ENCODE peak calls at places on chromosomes 13 and 19, in four cellular contexts. One of them, this sample, is unnamed.

GRCh38 chr13:64054306-64054705 is 2638.7 kb upstream of the PCDH20 start:
- DNase-seq in K562: no peak
- DNase-seq in HepG2: no peak
- DNase-seq in H1: no peak
- DNase-seq in this sample: peak

GRCh38 chr13:43608400-43609137 is 178.2 kb downstream of the ENOX1 start:
- DNase-seq in K562: no peak
- DNase-seq in HepG2: no peak
- DNase-seq in H1: no peak
- DNase-seq in this sample: no peak

GRCh38 chr13:32592082-32592481 is 5.8 kb downstream of the PDS5B start:
- DNase-seq in K562: no peak
- DNase-seq in HepG2: no peak
- DNase-seq in H1: no peak
- DNase-seq in this sample: no peak

GRCh38 chr13:85589021-85589420 is 210.2 kb downstream of the SLITRK6 start:
- DNase-seq in K562: no peak
- DNase-seq in HepG2: no peak
- DNase-seq in H1: no peak
- DNase-seq in this sample: no peak

GRCh38 chr19:31378404-31378803 is 29.2 kb upstream of the TSHZ3 start:
- DNase-seq in K562: no peak
- DNase-seq in HepG2: peak
- DNase-seq in H1: no peak
- DNase-seq in this sample: no peak

GRCh38 chr19:4474504-4475136 is 2.5 kb downstream of the HDGFL2 start:
- DNase-seq in K562: peak
- DNase-seq in HepG2: no peak
- DNase-seq in H1: peak
- DNase-seq in this sample: peak

GRCh38 chr19:30017172-30017571 is 75.1 kb downstream of the URI1 start:
- DNase-seq in K562: no peak
- DNase-seq in HepG2: no peak
- DNase-seq in H1: no peak
- DNase-seq in this sample: no peak

GRCh38 chr19:58181902-58182576 is 822 bp upstream of the ZNF274 start:
- DNase-seq in K562: peak
- DNase-seq in HepG2: peak
- DNase-seq in H1: peak
- DNase-seq in this sample: peak

GRCh38 chr13:38535271-38535670 is 151.6 kb upstream of the FREM2 start:
- DNase-seq in K562: no peak
- DNase-seq in HepG2: no peak
- DNase-seq in H1: no peak
- DNase-seq in this sample: no peak

GRCh38 chr19:19595171-19595701 is 23.3 kb downstream of the PBX4 start:
- DNase-seq in K562: no peak
- DNase-seq in HepG2: no peak
- DNase-seq in H1: no peak
- DNase-seq in this sample: no peak

GRCh38 chr13:42925626-42926025 is 66.4 kb downstream of the EPSTI1 start:
- DNase-seq in K562: no peak
- DNase-seq in HepG2: no peak
- DNase-seq in H1: no peak
- DNase-seq in this sample: no peak

GRCh38 chr13:32840113-32840512 is 176.1 kb upstream of the KL start:
- DNase-seq in K562: no peak
- DNase-seq in HepG2: no peak
- DNase-seq in H1: peak
- DNase-seq in this sample: no peak

GRCh38 chr13:35283856-35284255 is 192.6 kb downstream of the MAB21L1 start:
- DNase-seq in K562: no peak
- DNase-seq in HepG2: peak
- DNase-seq in H1: no peak
- DNase-seq in this sample: peak

GRCh38 chr13:109874921-109875454 is 88.6 kb upstream of the IRS2 start:
- DNase-seq in K562: no peak
- DNase-seq in HepG2: no peak
- DNase-seq in H1: no peak
- DNase-seq in this sample: no peak

GRCh38 chr19:6276447-6276846 is 3.3 kb downstream of the MLLT1 start:
- DNase-seq in K562: peak
- DNase-seq in HepG2: no peak
- DNase-seq in H1: no peak
- DNase-seq in this sample: peak

GRCh38 chr13:110173247-110173818 is 133.6 kb downstream of the COL4A1 start:
- DNase-seq in K562: no peak
- DNase-seq in HepG2: no peak
- DNase-seq in H1: no peak
- DNase-seq in this sample: no peak

GRCh38 chr13:99800951-99801350 is 170.6 kb downstream of the ZIC5 start:
- DNase-seq in K562: no peak
- DNase-seq in HepG2: no peak
- DNase-seq in H1: no peak
- DNase-seq in this sample: no peak

GRCh38 chr19:37007587-37008220 is 70.5 kb upstream of the ZNF420 start:
- DNase-seq in K562: peak
- DNase-seq in HepG2: no peak
- DNase-seq in H1: no peak
- DNase-seq in this sample: no peak

GRCh38 chr19:6873708-6874431 is 13.5 kb upstream of the ADGRE1 start:
- DNase-seq in K562: no peak
- DNase-seq in HepG2: no peak
- DNase-seq in H1: no peak
- DNase-seq in this sample: no peak

DNA sequence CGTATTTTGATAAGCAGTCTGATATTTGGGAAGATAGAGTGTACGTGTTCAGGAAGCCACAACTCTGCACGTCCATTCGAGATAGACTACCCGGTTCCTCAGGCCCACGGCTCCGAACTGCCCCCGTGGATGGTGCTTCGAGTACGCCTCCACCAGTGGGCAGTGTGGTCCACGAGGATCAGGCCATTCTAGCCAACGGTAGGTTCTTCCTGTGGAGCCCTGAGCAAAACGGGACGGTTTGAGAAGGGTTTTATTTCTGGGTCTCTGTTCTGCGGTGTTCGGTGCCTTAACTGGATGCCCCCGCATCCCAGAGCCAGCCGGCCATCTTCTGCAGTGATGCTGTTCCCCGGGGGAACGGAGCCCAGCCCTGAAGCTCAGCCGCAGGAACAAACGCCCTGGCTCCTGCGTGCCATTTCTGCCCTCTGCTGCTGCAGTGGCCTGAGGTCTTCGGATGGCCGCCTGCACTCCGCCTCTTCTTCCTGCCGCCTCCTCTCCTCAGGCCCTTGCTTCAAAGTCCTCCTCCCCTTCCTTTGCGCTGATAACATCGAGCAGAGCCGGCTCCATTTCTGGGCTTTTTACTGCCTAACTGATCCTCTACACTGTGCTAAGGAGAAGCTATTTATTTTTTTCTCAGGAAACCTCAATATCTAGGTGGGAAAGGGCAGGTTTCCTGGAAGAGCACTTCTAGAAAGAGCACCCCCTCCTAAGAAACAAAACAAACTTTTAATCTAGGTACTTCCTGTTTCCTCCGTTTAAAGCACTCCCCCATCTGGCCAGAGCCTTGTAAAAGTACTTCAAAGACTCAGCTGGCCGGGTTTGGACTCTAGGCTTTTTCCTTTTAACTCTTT is 36.2 kb upstream of the SLC46A3 start:
- DNase-seq in K562: peak
- DNase-seq in HepG2: peak
- DNase-seq in H1: peak
- DNase-seq in this sample: peak
- H2AFZ ChIP-seq in K562: peak
- H2AFZ ChIP-seq in HepG2: peak
- H2AFZ ChIP-seq in H1: peak
- H2AFZ ChIP-seq in this sample: peak

GRCh38 chr19:3047307-3048189 is 14.7 kb downstream of the TLE5 start:
- DNase-seq in K562: peak
- DNase-seq in HepG2: peak
- DNase-seq in H1: peak
- DNase-seq in this sample: peak
- TF ChIP-seq JUN in K562: no peak
- TF ChIP-seq JUN in HepG2: no peak
- TF ChIP-seq JUN in H1: no peak
- TF ChIP-seq JUN in this sample: no peak

DNA sequence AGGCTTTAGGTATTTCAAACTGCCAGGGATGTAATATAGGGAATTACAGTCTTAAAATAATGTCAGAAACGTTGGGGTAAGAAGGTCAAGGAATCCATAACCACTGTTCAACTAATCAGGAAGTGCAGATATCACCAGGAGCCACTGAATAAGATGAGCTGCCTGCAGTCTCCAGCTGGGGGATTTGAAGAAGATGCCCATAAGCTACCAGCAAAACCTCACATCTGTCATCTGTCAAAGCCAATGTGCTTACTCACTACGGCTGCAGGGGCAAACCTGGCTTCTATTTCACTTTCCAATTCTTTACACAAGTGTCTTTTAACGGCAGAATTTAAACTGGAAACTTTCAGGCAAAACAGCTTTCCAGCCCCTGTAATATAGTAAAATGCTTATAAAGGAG is 1410.1 kb upstream of the ATXN8OS start:
- DNase-seq in K562: no peak
- DNase-seq in HepG2: no peak
- DNase-seq in H1: no peak
- DNase-seq in this sample: no peak
- H2AFZ ChIP-seq in K562: peak
- H2AFZ ChIP-seq in HepG2: no peak
- H2AFZ ChIP-seq in H1: no peak
- H2AFZ ChIP-seq in this sample: no peak

DNA sequence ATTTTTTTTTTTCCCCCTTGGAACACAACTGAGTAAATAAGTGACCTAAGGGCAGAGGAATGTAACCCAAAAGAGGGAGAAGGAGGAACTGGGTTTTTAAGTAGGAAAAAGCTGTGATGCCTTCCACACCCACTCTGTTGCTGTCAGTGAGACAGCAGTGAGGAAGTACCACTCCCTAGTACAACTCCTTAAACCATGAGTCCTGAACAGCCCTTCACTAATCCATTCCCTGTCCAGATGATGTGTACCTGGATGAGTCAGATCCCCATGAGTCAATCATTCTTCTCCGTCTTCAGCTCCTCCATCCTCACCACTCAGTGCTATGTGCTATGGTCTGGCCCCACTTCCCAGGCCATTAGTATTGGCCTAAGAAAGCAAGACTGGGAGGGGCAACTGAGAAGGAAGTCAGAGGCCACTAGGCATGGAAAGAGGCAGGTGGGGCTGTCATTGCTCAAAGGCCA is 12.9 kb upstream of the CXCL17 start:
- DNase-seq in K562: no peak
- DNase-seq in HepG2: no peak
- DNase-seq in H1: no peak
- DNase-seq in this sample: no peak
- TF ChIP-seq JUN in K562: peak
- TF ChIP-seq JUN in HepG2: peak
- TF ChIP-seq JUN in H1: no peak
- TF ChIP-seq JUN in this sample: no peak

DNA sequence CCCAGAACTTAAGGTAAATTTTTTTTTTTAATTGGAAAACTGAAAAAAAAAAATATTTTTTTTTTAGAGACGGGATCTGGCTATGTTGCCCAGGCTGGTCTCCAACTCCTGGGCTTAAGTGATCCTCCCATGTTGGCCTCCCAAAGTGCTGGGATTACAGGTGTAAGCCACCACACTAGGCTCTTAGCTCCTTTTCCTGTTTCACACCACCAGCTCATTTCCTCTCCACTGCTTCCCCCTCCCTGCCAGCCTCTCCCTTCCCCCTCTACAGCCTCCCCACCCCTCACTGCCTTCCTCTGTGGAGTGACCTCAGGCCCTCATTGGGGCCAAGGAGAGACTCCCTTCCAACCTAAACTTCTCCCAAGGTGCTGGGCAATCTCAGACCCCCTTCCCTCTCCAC is 4.2 kb upstream of the GIPR start:
- DNase-seq in K562: no peak
- DNase-seq in HepG2: no peak
- DNase-seq in H1: no peak
- DNase-seq in this sample: no peak
- H2AFZ ChIP-seq in K562: no peak
- H2AFZ ChIP-seq in HepG2: no peak
- H2AFZ ChIP-seq in H1: no peak
- H2AFZ ChIP-seq in this sample: no peak

DNA sequence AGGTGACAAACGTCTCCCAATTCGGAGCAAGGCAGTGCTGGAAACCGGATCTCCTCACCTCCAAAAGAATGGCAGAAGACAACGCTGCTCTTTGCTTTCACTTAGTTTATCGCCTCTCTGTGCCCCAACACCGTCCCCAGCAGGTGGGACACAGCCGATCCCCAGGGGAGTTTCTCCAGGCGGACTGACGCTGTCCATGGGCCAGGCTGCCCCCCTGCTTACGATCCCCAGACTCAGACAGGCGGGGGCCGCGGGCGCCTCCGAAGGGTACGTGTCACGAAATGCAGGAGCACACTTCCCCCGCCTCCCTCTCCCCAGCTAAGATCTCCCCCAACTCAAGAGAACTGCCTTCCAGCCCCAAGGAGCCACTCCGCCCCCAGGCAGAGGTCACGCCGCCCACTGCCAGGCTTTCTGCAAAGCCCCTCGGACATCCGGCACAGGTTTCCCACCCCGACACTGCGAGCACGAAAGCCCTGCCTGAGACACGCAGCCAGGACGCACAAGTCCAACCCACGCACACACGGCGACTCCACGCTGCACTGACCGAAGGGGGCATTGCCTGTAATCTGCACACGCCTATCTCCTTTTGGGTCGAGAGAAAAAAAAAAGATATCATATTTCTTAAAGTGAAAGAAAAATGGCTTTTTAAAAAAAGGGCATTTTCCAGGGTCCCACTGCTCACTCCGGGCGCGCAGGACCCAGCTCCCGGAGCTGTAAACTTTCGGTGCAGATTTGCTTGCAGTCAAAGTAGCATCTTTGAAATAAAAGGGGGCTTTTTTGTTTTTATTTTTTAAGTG is 1.9 kb downstream of the SPRY2 start:
- DNase-seq in K562: peak
- DNase-seq in HepG2: peak
- DNase-seq in H1: peak
- DNase-seq in this sample: peak
- TF ChIP-seq JUN in K562: no peak
- TF ChIP-seq JUN in HepG2: no peak
- TF ChIP-seq JUN in H1: no peak
- TF ChIP-seq JUN in this sample: no peak

DNA sequence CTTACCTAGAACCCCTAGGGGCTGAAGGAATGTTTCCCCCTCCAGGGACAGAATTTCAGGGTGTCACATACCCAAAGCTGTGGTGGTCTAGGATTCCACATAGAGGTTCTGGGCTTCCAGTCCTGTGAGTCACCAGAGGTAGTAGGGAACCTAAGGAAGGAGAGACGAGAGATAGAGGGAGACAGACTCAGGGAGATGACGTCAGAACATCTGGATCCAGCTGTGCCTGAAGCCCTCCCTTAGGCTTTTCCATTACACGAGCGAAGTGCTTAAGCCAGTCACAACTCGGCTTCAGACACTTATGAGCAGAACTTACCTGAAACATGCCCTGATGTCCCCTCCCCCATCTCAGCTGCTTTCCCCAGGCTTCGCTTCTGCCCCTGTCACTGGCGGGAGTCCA is 11.8 kb upstream of the SELENOW start:
- DNase-seq in K562: no peak
- DNase-seq in HepG2: no peak
- DNase-seq in H1: no peak
- DNase-seq in this sample: no peak
- H2AFZ ChIP-seq in K562: no peak
- H2AFZ ChIP-seq in HepG2: no peak
- H2AFZ ChIP-seq in H1: no peak
- H2AFZ ChIP-seq in this sample: no peak

GRCh38 chr13:112912726-112913440 is 56.1 kb upstream of the MCF2L start:
- DNase-seq in K562: no peak
- DNase-seq in HepG2: no peak
- DNase-seq in H1: no peak
- DNase-seq in this sample: no peak
- TF ChIP-seq JUN in K562: no peak
- TF ChIP-seq JUN in HepG2: no peak
- TF ChIP-seq JUN in H1: no peak
- TF ChIP-seq JUN in this sample: no peak